ENCODE peak calls at places on chromosome 11, in eight cellular contexts. M is neural progenitor cell, C is GM23248, K is SK-N-SH, J is HCT116, V is hepatocyte, G is OCI-LY7, Q is MM.1S. P is an unnamed sample. For H3K9me3, the result is how much of the 10 kb centered on the place peaks cover.

GRCh38 chr11:72308226-72309073 is 64.5 kb upstream of the PHOX2A start:
- DNase-seq in M (no peak), C (peak), K (peak), J (no peak), V (peak), G (no peak), Q (no peak), P (peak)

GRCh38 chr11:45669146-45669545 is 3.7 kb upstream of the CHST1 start:
- DNase-seq in M (no peak), C (no peak), K (no peak), J (no peak), V (no peak), G (no peak), Q (no peak), P (no peak)

GRCh38 chr11:76339217-76339616 is 41.7 kb downstream of the THAP12 start:
- DNase-seq in M (no peak), C (peak), K (no peak), J (no peak), V (no peak), G (peak), Q (no peak), P (no peak)

GRCh38 chr11:83583953-83584352 is 297.8 kb upstream of the CCDC90B start:
- DNase-seq in M (no peak), C (peak), K (no peak), J (no peak), V (no peak), G (no peak), Q (no peak), P (peak)

GRCh38 chr11:19648321-19648720 is 64.3 kb upstream of the NAV2 start:
- DNase-seq in M (no peak), C (no peak), K (no peak), J (no peak), V (no peak), G (no peak), Q (no peak), P (no peak)

GRCh38 chr11:72753341-72754148 is 1.3 kb upstream of the ARAP1 start:
- DNase-seq in M (no peak), C (peak), K (no peak), J (no peak), V (no peak), G (no peak), Q (no peak), P (peak)

GRCh38 chr11:105208038-105208437 is 68.5 kb upstream of the CARD18 start:
- DNase-seq in M (no peak), C (no peak), K (no peak), J (no peak), V (no peak), G (no peak), Q (no peak), P (no peak)

GRCh38 chr11:110513521-110514450 is 84.0 kb downstream of the FDX1 start:
- DNase-seq in M (no peak), C (peak), K (no peak), J (no peak), V (no peak), G (no peak), Q (no peak), P (no peak)

GRCh38 chr11:87180743-87181142 is 143.0 kb downstream of the TMEM135 start:
- DNase-seq in M (no peak), C (peak), K (no peak), J (no peak), V (no peak), G (no peak), Q (no peak), P (peak)

GRCh38 chr11:64637346-64638016 is 46.5 kb downstream of the SLC22A12 start:
- DNase-seq in M (peak), C (peak), K (peak), J (no peak), V (no peak), G (no peak), Q (no peak), P (no peak)

GRCh38 chr11:14974021-14974698 is 2.0 kb upstream of the CALCA start:
- DNase-seq in M (peak), C (no peak), K (peak), J (no peak), V (no peak), G (no peak), Q (no peak), P (no peak)

GRCh38 chr11:57349491-57350274 is 11.5 kb downstream of the P2RX3 start:
- DNase-seq in M (peak), C (peak), K (peak), J (peak), V (peak), G (peak), Q (peak), P (peak)

GRCh38 chr11:34235591-34236071 is 122.2 kb downstream of the ABTB2 start:
- DNase-seq in M (peak), C (no peak), K (no peak), J (no peak), V (no peak), G (no peak), Q (no peak), P (no peak)

DNA sequence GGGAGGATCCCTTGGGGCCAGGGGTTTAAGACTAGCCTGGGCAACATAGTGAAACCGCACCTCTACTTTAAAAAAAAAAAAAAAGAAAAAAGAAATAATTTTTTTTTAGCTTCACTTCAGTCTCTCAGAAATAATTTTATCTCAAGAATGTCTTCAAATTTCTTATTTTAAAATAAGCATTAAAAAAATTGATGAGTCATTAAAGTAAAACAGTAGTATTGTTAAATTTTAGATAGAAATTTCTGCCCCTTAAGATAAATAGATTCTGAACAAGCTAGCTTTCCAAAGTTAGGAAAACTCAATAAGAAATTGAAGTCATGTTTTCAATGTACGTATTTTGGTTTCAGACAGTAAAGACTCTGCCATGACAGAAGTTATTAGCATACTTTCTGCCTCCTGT is 7.7 kb upstream of the PACS1 start:
- DNase-seq in M (no peak), C (no peak), K (no peak), J (no peak), V (no peak), G (no peak), Q (no peak), P (no peak)
- H3K4me2 ChIP-seq in M (no peak), C (no peak), K (no peak), J (no peak), V (no peak), G (no peak), Q (no peak), P (no peak)

GRCh38 chr11:78050964-78051831 is 12.5 kb upstream of the THRSP start:
- DNase-seq in M (no peak), C (peak), K (no peak), J (no peak), V (peak), G (no peak), Q (no peak), P (peak)
- TF ChIP-seq EZH2phosphoT487 in M (no peak), C (no peak), K (no peak), J (no peak), V (no peak), G (no peak), Q (no peak), P (no peak)

DNA sequence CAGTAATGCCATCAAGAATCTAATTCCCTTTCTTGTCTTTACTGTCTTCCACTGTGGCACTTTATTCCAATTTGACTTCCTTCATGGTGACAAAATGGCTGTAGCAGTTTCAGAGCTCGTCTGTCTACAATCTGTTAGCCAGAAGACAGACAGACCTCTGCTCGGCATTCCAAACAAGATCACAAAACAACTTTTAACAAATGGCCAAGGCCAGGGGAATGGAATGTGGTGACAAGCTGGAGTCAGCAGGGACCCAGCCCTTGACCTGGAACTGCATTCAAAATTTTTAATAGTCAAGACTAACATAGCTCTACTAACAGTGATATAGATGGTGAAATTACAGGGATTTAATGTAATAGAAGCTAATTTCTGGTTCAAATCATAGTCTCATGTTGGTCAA is 637.2 kb downstream of the ETS1 start:
- DNase-seq in M (no peak), C (no peak), K (no peak), J (no peak), V (no peak), G (no peak), Q (no peak), P (no peak)
- H3K9me3 ChIP-seq in M (under half), C (under half), K (under half), J (under half), V (under half), G (under half), Q (under half), P (under half)

GRCh38 chr11:69257838-69258658 is 35.9 kb upstream of the MYEOV start:
- DNase-seq in M (peak), C (no peak), K (no peak), J (no peak), V (no peak), G (no peak), Q (no peak), P (no peak)
- H3K4me2 ChIP-seq in M (peak), C (no peak), K (no peak), J (no peak), V (no peak), G (no peak), Q (no peak), P (no peak)

DNA sequence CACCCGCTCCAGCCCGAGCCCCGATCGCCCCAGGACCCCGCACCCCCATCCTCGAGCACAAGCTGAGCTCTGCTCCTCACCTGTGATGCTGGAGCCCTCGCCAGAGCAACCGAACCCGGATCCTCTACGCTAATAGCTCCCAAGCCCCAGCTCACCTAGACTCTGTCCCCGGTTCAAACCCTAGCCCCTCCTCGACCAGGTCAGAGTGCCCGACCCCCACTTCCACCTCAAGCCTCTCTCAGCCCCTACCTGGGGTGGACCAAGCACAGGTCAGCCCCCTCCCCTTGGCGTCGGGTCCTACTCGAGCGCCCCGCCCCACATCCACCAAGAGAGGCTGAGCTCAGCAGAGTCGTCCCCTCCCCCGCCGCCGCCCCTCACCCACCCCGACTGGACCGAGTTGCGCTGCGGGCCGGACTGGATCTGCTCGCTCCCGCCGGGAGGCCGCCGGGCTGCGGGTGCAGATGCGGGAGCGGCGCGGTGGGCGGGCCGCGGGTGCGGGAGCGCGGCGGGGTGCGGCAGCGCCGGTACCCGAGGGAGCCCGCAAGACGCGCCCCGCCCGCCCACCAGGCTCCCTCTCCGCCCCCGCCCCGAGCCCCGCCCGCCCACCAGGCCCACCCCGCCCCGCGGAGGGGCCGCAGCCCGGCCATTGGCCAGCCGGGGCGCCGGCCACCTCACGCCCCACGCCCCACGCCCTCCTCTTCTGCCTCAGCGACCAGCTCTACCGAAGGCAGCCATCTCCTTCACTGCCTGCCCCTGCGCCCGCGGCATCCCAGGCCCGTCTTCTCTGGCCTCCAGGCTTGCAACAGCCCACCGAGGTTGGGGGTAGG is 577 bp upstream of the DKK3 start:
- DNase-seq in M (peak), C (peak), K (peak), J (no peak), V (peak), G (no peak), Q (no peak), P (no peak)
- TF ChIP-seq EZH2phosphoT487 in M (no peak), C (no peak), K (no peak), J (no peak), V (no peak), G (no peak), Q (no peak), P (no peak)